ENCODE peak calls at places on chromosomes 11 and 22, in four cellular contexts. E is fibroblast of pulmonary artery, V is GM23338, T is MCF 10A. M is an unnamed sample.

GRCh38 chr11:11389238-11389637 is 36.2 kb upstream of the CSNK2A3 start:
- DNase-seq in V (no peak), E (peak), T (peak), M (peak)

GRCh38 chr11:12235080-12235479 is 124.7 kb downstream of the MICAL2 start:
- DNase-seq in T (no peak), V (no peak), E (no peak), M (no peak)

GRCh38 chr11:113628912-113629311 is 77.2 kb downstream of the TMPRSS5 start:
- DNase-seq in T (no peak), E (no peak), V (peak), M (no peak)

GRCh38 chr11:22466809-22467208 is 128.6 kb downstream of the SLC17A6 start:
- DNase-seq in E (peak), V (no peak), T (peak), M (no peak)

GRCh38 chr11:69691449-69691848 is 12.4 kb downstream of the FGF19 start:
- DNase-seq in E (peak), V (no peak), T (peak), M (no peak)

GRCh38 chr22:49500076-49500460 is 327.6 kb downstream of the BRD1 start:
- DNase-seq in V (no peak), T (no peak), E (no peak), M (no peak)

GRCh38 chr22:48972979-48973693 is 854.5 kb downstream of the BRD1 start:
- DNase-seq in T (no peak), E (no peak), V (no peak), M (no peak)

GRCh38 chr11:107860688-107861087 is 2.1 kb upstream of the SLC35F2 start:
- DNase-seq in E (no peak), V (peak), T (no peak), M (no peak)

GRCh38 chr11:8830641-8831040 is 80.3 kb upstream of the AKIP1 start:
- DNase-seq in T (no peak), E (no peak), V (no peak), M (no peak)

GRCh38 chr11:57643802-57644201 is 5.9 kb downstream of the YPEL4 start:
- DNase-seq in E (peak), T (no peak), V (no peak), M (no peak)

GRCh38 chr11:68038718-68039525 is at the start of gene TCIRG1:
- DNase-seq in E (peak), T (peak), V (peak), M (peak)
- TF ChIP-seq CTCF in E (no peak), T (no peak), V (peak), M (no peak)

DNA sequence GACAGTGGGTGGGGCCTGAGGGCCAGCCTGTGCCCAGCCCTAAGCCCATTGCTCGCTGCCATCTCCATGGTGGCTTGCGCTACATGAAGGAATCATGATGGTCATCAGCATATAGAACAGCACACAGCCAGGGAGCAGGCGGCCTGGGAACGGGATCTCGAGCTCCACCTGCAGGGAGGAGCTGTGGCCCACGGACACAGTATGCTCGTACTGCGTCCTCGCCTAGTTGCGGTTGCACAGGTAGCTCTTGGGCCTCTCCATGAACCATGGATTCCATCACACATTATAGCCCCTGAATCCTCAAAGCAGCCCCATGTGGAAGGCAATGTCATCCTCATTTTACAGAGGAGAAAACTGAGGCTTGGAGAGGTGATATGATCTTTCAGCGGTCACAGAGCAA is 15.1 kb downstream of the SEC14L4 start:
- DNase-seq in E (no peak), V (peak), T (no peak), M (peak)
- TF ChIP-seq CTCF in E (no peak), V (peak), T (no peak), M (no peak)

GRCh38 chr22:21590809-21591641 is 23.5 kb downstream of the UBE2L3 start:
- DNase-seq in E (no peak), V (no peak), T (no peak), M (no peak)

GRCh38 chr22:21594865-21595452 is 27.4 kb downstream of the UBE2L3 start:
- DNase-seq in E (no peak), T (no peak), V (no peak), M (no peak)

GRCh38 chr22:21591695-21592094 is 24.2 kb downstream of the UBE2L3 start:
- DNase-seq in E (no peak), T (no peak), V (no peak), M (no peak)

GRCh38 chr22:21592422-21592821 is 24.9 kb downstream of the UBE2L3 start:
- DNase-seq in T (no peak), E (no peak), V (no peak), M (no peak)

GRCh38 chr22:21593406-21594232 is 26.1 kb downstream of the UBE2L3 start:
- DNase-seq in E (no peak), T (peak), V (peak), M (no peak)
- TF ChIP-seq CTCF in E (peak), T (peak), V (peak), M (no peak)

GRCh38 chr11:105577645-105578044 is 32.2 kb upstream of the GRIA4 start:
- DNase-seq in T (no peak), V (no peak), E (peak), M (no peak)

GRCh38 chr11:105573091-105573490 is 36.8 kb upstream of the GRIA4 start:
- DNase-seq in E (peak), T (no peak), V (no peak), M (no peak)
- TF ChIP-seq CTCF in E (no peak), T (no peak), V (no peak), M (no peak)

GRCh38 chr22:35589071-35589735 is 27.9 kb downstream of the MB start:
- DNase-seq in T (peak), E (peak), V (no peak), M (no peak)

GRCh38 chr22:35589736-35590079 is 27.4 kb downstream of the MB start:
- DNase-seq in E (no peak), T (no peak), V (no peak), M (no peak)

GRCh38 chr22:35586771-35587170 is 30.4 kb downstream of the MB start:
- DNase-seq in E (no peak), V (no peak), T (no peak), M (no peak)

GRCh38 chr22:35587896-35588295 is 29.2 kb downstream of the MB start:
- DNase-seq in V (no peak), E (no peak), T (no peak), M (no peak)

GRCh38 chr22:35587447-35587870 is 29.7 kb downstream of the MB start:
- DNase-seq in E (no peak), V (no peak), T (no peak), M (peak)
- TF ChIP-seq CTCF in E (no peak), V (no peak), T (no peak), M (no peak)

GRCh38 chr11:119691020-119691666 is 37.9 kb downstream of the NECTIN1 start:
- DNase-seq in T (no peak), V (no peak), E (no peak), M (no peak)
- TF ChIP-seq CTCF in T (peak), V (no peak), E (no peak), M (no peak)

DNA sequence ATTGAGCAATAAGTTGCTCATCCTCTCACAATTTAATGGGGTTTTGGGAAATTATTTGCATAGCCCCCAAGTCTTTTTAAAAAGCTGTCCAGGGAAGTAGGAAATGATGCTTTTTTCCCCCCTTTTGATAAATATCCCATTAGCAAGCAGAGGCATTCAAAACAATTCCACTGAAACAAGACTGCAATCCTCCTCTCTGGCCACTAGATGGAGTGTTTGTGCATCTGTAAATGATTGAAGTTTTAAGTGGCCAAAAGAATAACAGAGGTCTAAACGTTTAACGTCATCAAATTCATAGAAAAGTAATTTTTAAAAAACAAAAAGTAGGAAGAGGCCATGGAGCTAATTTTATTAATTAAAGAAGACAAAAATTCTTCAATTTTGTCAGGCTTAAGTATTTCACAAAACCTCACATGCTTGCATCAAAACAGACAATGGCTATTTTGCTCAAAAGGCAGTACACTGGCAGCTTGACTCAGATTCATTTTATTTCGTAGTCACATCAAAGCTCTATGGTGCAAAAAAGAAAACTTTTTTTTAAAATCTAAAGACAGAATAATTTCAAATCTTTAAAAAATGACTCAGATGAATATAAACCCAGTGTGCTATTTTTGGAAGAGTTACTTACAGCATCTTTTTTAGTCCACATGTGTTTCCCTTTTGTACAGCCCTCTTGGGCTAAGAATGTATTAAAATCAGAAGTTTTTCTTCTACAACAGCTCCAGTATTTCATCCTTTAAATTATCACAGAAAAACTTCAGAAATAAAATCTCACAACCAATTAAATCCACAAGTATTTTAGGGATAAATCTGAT is 17.8 kb downstream of the CHORDC1 start:
- DNase-seq in E (peak), T (peak), V (peak), M (no peak)
- TF ChIP-seq CTCF in E (peak), T (peak), V (peak), M (peak)

GRCh38 chr11:63682045-63682915 is 980 bp downstream of the RTN3 start:
- DNase-seq in T (peak), E (peak), V (peak), M (no peak)
- TF ChIP-seq CTCF in T (peak), E (no peak), V (no peak), M (no peak)

GRCh38 chr11:65378928-65379638 is 3.4 kb downstream of the SLC25A45 start:
- DNase-seq in E (no peak), V (no peak), T (no peak), M (no peak)

GRCh38 chr11:65377036-65377435 is 5.4 kb downstream of the SLC25A45 start:
- DNase-seq in E (no peak), T (no peak), V (no peak), M (no peak)

GRCh38 chr11:65376138-65376713 is 6.2 kb downstream of the SLC25A45 start:
- DNase-seq in V (no peak), E (no peak), T (no peak), M (no peak)

GRCh38 chr11:65378208-65378927 is 4.1 kb downstream of the SLC25A45 start:
- DNase-seq in V (no peak), T (no peak), E (no peak), M (no peak)

GRCh38 chr11:65377777-65378176 is 4.7 kb downstream of the SLC25A45 start:
- DNase-seq in E (no peak), V (no peak), T (no peak), M (no peak)
- TF ChIP-seq CTCF in E (no peak), V (peak), T (no peak), M (no peak)

DNA sequence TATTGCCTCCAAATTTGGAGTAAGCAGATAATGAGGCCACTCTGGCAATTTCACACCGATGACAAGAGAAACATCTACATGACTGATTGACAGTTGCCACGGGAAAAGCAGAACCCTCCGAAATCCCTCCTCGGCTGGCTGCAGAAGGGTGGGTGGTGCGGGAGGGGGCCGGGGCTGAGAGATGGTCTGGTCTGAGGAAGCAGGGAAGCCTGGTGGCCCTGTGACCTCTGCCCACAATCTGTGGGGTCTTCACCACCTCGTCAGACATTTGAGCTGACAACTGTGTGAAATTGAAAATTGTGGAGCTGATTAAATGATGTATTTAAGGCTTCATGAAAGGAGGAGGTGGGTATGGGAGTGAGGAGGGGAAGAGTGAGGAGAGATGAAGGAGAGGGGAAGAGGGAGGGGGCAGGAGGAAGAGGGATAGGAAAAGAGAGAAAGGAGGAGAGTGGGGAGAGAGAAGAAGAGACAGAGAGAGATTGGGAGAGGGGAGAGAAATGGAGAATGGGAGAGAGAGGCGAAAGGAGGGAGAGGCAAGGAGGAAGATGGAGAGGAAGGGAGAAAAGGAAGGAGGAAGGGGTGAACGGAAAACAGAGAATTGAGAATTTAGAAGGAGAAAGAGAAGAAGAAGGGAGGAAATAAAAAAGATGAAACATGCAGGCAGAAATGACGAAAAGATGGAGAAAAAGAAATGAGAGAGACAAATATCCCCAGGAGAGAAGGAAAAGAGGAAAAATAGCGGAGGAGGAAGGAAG is 503.0 kb downstream of the MN1 start:
- DNase-seq in V (no peak), T (no peak), E (no peak), M (no peak)
- TF ChIP-seq CTCF in V (no peak), T (no peak), E (no peak), M (no peak)

M was measured in mucosa of descending colon.